ENCODE peak calls at places on chromosomes 6 and 20, in four cellular contexts. One of them, this sample, is unnamed.

GRCh38 chr20:32051720-32052089 is 337 bp upstream of the HCK start:
- DNase-seq in right cardiac atrium: no peak
- DNase-seq in HFF-Myc: no peak
- DNase-seq in mucosa of descending colon: no peak
- DNase-seq in this sample: no peak

GRCh38 chr6:133568970-133569889 is 319.7 kb upstream of the TCF21 start:
- DNase-seq in right cardiac atrium: peak
- DNase-seq in HFF-Myc: no peak
- DNase-seq in mucosa of descending colon: no peak
- DNase-seq in this sample: no peak

GRCh38 chr20:49384437-49385434 is 97.7 kb downstream of the KCNB1 start:
- DNase-seq in right cardiac atrium: peak
- DNase-seq in HFF-Myc: no peak
- DNase-seq in mucosa of descending colon: peak
- DNase-seq in this sample: peak

GRCh38 chr20:10788055-10788454 is 114.3 kb upstream of the JAG1 start:
- DNase-seq in right cardiac atrium: no peak
- DNase-seq in HFF-Myc: no peak
- DNase-seq in mucosa of descending colon: no peak
- DNase-seq in this sample: no peak

GRCh38 chr6:96651816-96652215 is 88.9 kb downstream of the FHL5 start:
- DNase-seq in right cardiac atrium: no peak
- DNase-seq in HFF-Myc: no peak
- DNase-seq in mucosa of descending colon: no peak
- DNase-seq in this sample: no peak

GRCh38 chr20:44716309-44717106 is 1.3 kb downstream of the CCN5 start:
- DNase-seq in right cardiac atrium: peak
- DNase-seq in HFF-Myc: no peak
- DNase-seq in mucosa of descending colon: no peak
- DNase-seq in this sample: no peak

GRCh38 chr20:50682947-50683530 is 8.3 kb downstream of the RIPOR3 start:
- DNase-seq in right cardiac atrium: no peak
- DNase-seq in HFF-Myc: no peak
- DNase-seq in mucosa of descending colon: no peak
- DNase-seq in this sample: no peak

GRCh38 chr20:50151034-50151743 is 2.3 kb downstream of the PEDS1 start:
- DNase-seq in right cardiac atrium: no peak
- DNase-seq in HFF-Myc: no peak
- DNase-seq in mucosa of descending colon: peak
- DNase-seq in this sample: no peak

GRCh38 chr20:46544576-46544975 is 5.9 kb downstream of the OCSTAMP start:
- DNase-seq in right cardiac atrium: no peak
- DNase-seq in HFF-Myc: no peak
- DNase-seq in mucosa of descending colon: no peak
- DNase-seq in this sample: no peak

GRCh38 chr6:109447878-109448555 is 7.5 kb downstream of the SMPD2 start:
- DNase-seq in right cardiac atrium: no peak
- DNase-seq in HFF-Myc: no peak
- DNase-seq in mucosa of descending colon: no peak
- DNase-seq in this sample: no peak

GRCh38 chr20:47392721-47393073 is 36.2 kb upstream of the ZMYND8 start:
- DNase-seq in right cardiac atrium: peak
- DNase-seq in HFF-Myc: no peak
- DNase-seq in mucosa of descending colon: no peak
- DNase-seq in this sample: no peak

GRCh38 chr6:144344651-144345050 is 59.5 kb downstream of the UTRN start:
- DNase-seq in right cardiac atrium: no peak
- DNase-seq in HFF-Myc: no peak
- DNase-seq in mucosa of descending colon: no peak
- DNase-seq in this sample: no peak
- H3K4me3 ChIP-seq in right cardiac atrium: peak
- H3K4me3 ChIP-seq in HFF-Myc: no peak
- H3K4me3 ChIP-seq in mucosa of descending colon: no peak
- H3K4me3 ChIP-seq in this sample: peak

DNA sequence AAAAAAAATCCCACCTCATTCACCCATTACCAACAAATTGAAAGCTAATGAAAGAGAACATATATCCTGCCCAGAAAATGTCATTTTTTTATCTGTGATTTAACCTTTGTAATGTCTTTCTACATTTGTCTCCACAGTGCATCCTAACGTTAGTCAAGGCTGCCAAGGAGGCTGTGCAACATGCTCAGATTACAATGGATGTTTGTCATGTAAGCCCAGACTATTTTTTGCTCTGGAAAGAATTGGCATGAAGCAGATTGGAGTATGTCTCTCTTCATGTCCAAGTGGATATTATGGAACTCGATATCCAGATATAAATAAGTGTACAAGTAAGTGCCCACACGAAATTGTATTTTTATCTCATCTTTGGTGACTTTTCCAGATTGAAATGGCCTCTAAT is 30.0 kb downstream of the RSPO3 start:
- DNase-seq in right cardiac atrium: no peak
- DNase-seq in HFF-Myc: no peak
- DNase-seq in mucosa of descending colon: no peak
- DNase-seq in this sample: no peak
- H3K4me3 ChIP-seq in right cardiac atrium: no peak
- H3K4me3 ChIP-seq in HFF-Myc: no peak
- H3K4me3 ChIP-seq in mucosa of descending colon: no peak
- H3K4me3 ChIP-seq in this sample: no peak

DNA sequence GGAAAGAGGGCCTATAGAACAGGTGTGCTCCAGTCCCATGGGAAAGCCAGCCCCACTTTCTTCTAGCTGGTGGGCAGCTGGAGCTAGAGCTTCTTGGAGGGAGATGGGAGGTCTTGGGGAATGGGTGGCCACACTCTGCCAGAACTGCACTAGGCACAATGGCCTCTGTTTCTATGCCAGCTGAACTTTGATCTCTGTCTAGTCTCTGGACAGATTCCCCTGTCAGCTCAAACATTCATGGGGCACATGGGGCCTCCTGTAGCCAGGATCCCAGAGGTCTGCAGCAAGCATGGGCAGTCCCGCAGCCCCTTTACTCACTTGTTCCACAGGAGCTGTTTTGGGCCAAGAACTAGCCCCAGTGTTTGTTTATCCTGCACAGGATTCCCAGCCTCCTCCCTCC is 591.3 kb upstream of the HS3ST5 start:
- DNase-seq in right cardiac atrium: no peak
- DNase-seq in HFF-Myc: no peak
- DNase-seq in mucosa of descending colon: no peak
- DNase-seq in this sample: no peak
- H3K4me3 ChIP-seq in right cardiac atrium: no peak
- H3K4me3 ChIP-seq in HFF-Myc: no peak
- H3K4me3 ChIP-seq in mucosa of descending colon: no peak
- H3K4me3 ChIP-seq in this sample: no peak

GRCh38 chr20:25466846-25467245 is 59.4 kb downstream of the GINS1 start:
- DNase-seq in right cardiac atrium: no peak
- DNase-seq in HFF-Myc: no peak
- DNase-seq in mucosa of descending colon: no peak
- DNase-seq in this sample: no peak
- H3K4me3 ChIP-seq in right cardiac atrium: no peak
- H3K4me3 ChIP-seq in HFF-Myc: no peak
- H3K4me3 ChIP-seq in mucosa of descending colon: no peak
- H3K4me3 ChIP-seq in this sample: no peak

DNA sequence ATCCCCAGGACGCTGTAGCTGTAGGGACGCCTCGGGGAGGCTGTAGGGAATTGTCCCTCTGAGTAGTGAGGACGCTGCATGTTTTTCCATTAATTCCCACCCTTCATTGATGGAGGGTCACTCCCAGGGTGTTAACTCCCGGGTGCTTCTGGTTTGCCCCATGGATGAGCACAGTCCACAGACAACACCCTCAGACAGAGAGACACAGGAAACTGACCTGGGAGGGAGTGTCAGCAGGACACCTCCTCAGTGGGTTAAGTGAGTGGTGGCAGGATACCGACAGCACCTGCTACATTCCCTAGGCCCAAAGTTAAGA is 53.5 kb downstream of the LINC00237 start:
- DNase-seq in right cardiac atrium: no peak
- DNase-seq in HFF-Myc: no peak
- DNase-seq in mucosa of descending colon: no peak
- DNase-seq in this sample: no peak
- H3K4me3 ChIP-seq in right cardiac atrium: no peak
- H3K4me3 ChIP-seq in HFF-Myc: no peak
- H3K4me3 ChIP-seq in mucosa of descending colon: no peak
- H3K4me3 ChIP-seq in this sample: no peak

This sample was measured in tibial nerve.